ENCODE peak calls at places on chromosomes 2 and 18, in five cellular contexts. C is adrenal gland, G is H9, J is right atrium auricular region, E is body of pancreas. X is an unnamed sample.

GRCh38 chr2:173355866-173356508 is 1.3 kb downstream of the CDCA7 start:
- DNase-seq in C (no peak), G (no peak), J (no peak), E (no peak), X (no peak)

GRCh38 chr2:237345891-237346640 is 67.9 kb downstream of the COL6A3 start:
- DNase-seq in C (no peak), G (no peak), J (no peak), E (no peak), X (no peak)

GRCh38 chr2:58640042-58640441 is 398.9 kb upstream of the FANCL start:
- DNase-seq in C (no peak), G (peak; percentile 39), J (no peak), E (no peak), X (no peak)

GRCh38 chr2:73993376-73993775 is 8.7 kb downstream of the TET3 start:
- DNase-seq in C (no peak), G (no peak), J (no peak), E (no peak), X (no peak)

GRCh38 chr2:213764849-213765248 is 480.6 kb downstream of the SPAG16 start:
- DNase-seq in C (no peak), G (no peak), J (no peak), E (no peak), X (no peak)

GRCh38 chr18:32934201-32934600 is 161.4 kb upstream of the KLHL14 start:
- DNase-seq in C (no peak), G (no peak), J (no peak), E (no peak), X (no peak)

GRCh38 chr2:240310645-240311044 is 124.8 kb upstream of the GPC1 start:
- DNase-seq in C (no peak), G (peak; percentile 17), J (no peak), E (no peak), X (no peak)

GRCh38 chr2:211367711-211368110 is 811.3 kb downstream of the CPS1 start:
- DNase-seq in C (no peak), G (no peak), J (no peak), E (no peak), X (no peak)

GRCh38 chr18:8516391-8517250 is 92.6 kb upstream of the RAB12 start:
- DNase-seq in C (no peak), G (no peak), J (peak; percentile 43), E (no peak), X (no peak)

GRCh38 chr2:145158051-145158586 is 638.2 kb upstream of the ZEB2 start:
- DNase-seq in C (no peak), G (no peak), J (peak; percentile 84), E (peak; percentile 88), X (no peak)

GRCh38 chr2:240412211-240412830 is 23.1 kb upstream of the GPC1 start:
- DNase-seq in C (no peak), G (peak; percentile 32), J (no peak), E (no peak), X (no peak)

GRCh38 chr18:43484710-43485109 is 207.4 kb upstream of the SYT4 start:
- DNase-seq in C (no peak), G (no peak), J (no peak), E (peak; percentile 17), X (no peak)

GRCh38 chr2:50727940-50728339 is 304.0 kb downstream of the NRXN1 start:
- DNase-seq in C (no peak), G (no peak), J (no peak), E (no peak), X (no peak)

GRCh38 chr2:177817300-177817699 is 255.3 kb downstream of the PDE11A start:
- DNase-seq in C (no peak), G (no peak), J (no peak), E (no peak), X (no peak)

GRCh38 chr2:197538412-197538811 is 22.5 kb downstream of the MOB4 start:
- DNase-seq in C (no peak), G (no peak), J (no peak), E (no peak), X (no peak)

GRCh38 chr2:165281387-165281786 is 42.2 kb downstream of the SCN2A start:
- DNase-seq in C (no peak), G (no peak), J (no peak), E (no peak), X (no peak)

GRCh38 chr2:233329489-233330135 is 22.0 kb downstream of the SAG start:
- DNase-seq in C (no peak), G (peak; percentile 56), J (no peak), E (no peak), X (no peak)

GRCh38 chr2:183105402-183106134 is 18.7 kb upstream of the NUP35 start:
- DNase-seq in C (no peak), G (no peak), J (no peak), E (no peak), X (no peak)

GRCh38 chr2:200466703-200467418 is 43.0 kb downstream of the KCTD18 start:
- DNase-seq in C (peak; percentile 66), G (no peak), J (peak; percentile 77), E (peak; percentile 33), X (no peak)

GRCh38 chr2:167964650-167965404 is 282.6 kb downstream of the STK39 start:
- DNase-seq in C (no peak), G (no peak), J (no peak), E (no peak), X (no peak)

GRCh38 chr18:50133526-50133925 is 61.4 kb downstream of the MYO5B start:
- DNase-seq in C (no peak), G (no peak), J (no peak), E (no peak), X (no peak)

GRCh38 chr2:61822255-61822654 is 31.6 kb downstream of the FAM161A start:
- DNase-seq in C (no peak), G (no peak), J (no peak), E (no peak), X (no peak)

GRCh38 chr18:13496691-13497281 is 229.6 kb downstream of the FAM210A start:
- DNase-seq in C (no peak), G (no peak), J (no peak), E (no peak), X (no peak)

DNA sequence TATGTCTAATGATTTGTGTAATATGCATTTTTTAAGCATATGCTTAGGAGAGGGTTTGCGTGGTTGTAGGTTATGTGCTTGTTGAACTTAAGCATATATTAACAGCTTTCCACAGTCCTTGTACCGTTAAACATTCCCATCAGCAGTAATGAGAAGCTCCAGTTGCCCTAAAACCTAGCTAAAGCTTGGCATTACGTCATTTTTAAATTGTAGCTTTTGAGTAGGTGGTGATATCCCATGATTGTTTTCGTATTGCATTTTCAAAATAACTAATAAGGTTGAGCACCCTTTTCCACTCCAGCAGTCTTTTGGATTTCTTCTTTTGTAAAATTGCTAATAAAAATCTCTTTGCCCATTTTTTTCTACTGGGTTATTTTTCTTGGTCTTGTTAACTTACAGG is 453.1 kb upstream of the GCFC2 start:
- DNase-seq in C (no peak), G (no peak), J (no peak), E (no peak), X (no peak)
- H3K4me1 ChIP-seq in C (no peaks in the 10 kb centered on the region), G (no peaks in the 10 kb centered on the region), J (no peaks in the 10 kb centered on the region), E (no peaks in the 10 kb centered on the region), X (no peaks in the 10 kb centered on the region)

DNA sequence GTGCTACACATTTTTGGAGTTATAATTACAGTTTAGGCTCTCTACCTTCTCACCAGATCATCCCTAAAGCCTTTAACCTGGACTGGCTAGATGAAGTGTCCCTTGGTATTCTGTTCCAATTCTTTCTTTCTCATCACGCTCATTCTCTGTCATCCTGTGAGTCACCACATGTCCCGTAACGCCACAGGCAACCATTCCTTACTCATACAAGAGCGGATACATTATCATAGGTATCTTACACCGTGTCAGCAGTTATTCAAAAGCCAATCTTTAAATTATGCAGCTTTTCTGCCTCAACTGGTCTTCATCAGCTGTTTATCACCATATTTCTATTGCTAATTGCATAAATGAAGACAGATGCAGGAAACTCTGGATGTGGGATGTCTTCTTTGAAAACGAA is 47.7 kb downstream of the EML6 start:
- DNase-seq in C (no peak), G (no peak), J (no peak), E (no peak), X (no peak)
- H3K4me1 ChIP-seq in C (peaks cover 9% of the 10 kb centered on the region), G (no peaks in the 10 kb centered on the region), J (no peaks in the 10 kb centered on the region), E (no peaks in the 10 kb centered on the region), X (no peaks in the 10 kb centered on the region)

GRCh38 chr2:12045864-12046291 is 299.4 kb downstream of the LPIN1 start:
- DNase-seq in C (no peak), G (no peak), J (no peak), E (peak; percentile 12), X (no peak)
- H3K4me1 ChIP-seq in C (no peaks in the 10 kb centered on the region), G (no peaks in the 10 kb centered on the region), J (no peaks in the 10 kb centered on the region), E (no peaks in the 10 kb centered on the region), X (no peaks in the 10 kb centered on the region)

GRCh38 chr18:48805826-48806535 is 144.8 kb downstream of the SMAD7 start:
- DNase-seq in C (peak; percentile 16), G (peak; percentile 8), J (peak; percentile 58), E (no peak), X (no peak)
- H3K4me1 ChIP-seq in C (peaks cover 5% of the 10 kb centered on the region), G (no peaks in the 10 kb centered on the region), J (no peaks in the 10 kb centered on the region), E (peaks cover 20% of the 10 kb centered on the region), X (no peaks in the 10 kb centered on the region)

GRCh38 chr2:236281423-236281822 is 17.2 kb upstream of the ASB18 start:
- DNase-seq in C (no peak), G (no peak), J (no peak), E (no peak), X (no peak)

GRCh38 chr2:236286866-236287545 is 22.8 kb upstream of the ASB18 start:
- DNase-seq in C (no peak), G (no peak), J (peak; percentile 11), E (no peak), X (no peak)

GRCh38 chr2:236282406-236282805 is 18.2 kb upstream of the ASB18 start:
- DNase-seq in C (no peak), G (no peak), J (no peak), E (no peak), X (no peak)

GRCh38 chr2:236287656-236288055 is 23.4 kb upstream of the ASB18 start:
- DNase-seq in C (no peak), G (no peak), J (peak; percentile 23), E (no peak), X (no peak)

DNA sequence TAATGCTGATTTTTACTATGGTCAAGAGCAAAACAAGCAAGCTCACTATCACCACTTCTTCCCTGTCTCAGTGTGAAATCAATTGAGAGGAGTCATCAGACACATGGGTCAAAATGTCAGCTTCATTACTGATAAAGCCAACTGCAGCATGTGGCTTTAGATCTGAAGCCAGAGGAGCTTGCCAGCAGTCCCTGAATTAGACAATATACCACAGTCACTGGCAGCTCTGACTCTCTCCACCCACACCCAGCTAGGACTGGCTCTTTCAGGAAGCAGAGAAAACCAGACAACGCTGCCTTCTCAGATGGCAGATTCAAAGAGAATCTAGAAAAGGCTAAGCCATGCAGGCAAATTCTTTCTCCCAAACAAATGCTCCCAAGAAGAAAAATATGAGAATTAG is 20.0 kb upstream of the ASB18 start:
- DNase-seq in C (no peak), G (no peak), J (peak; percentile 7), E (no peak), X (no peak)
- H3K4me1 ChIP-seq in C (no peaks in the 10 kb centered on the region), G (no peaks in the 10 kb centered on the region), J (no peaks in the 10 kb centered on the region), E (no peaks in the 10 kb centered on the region), X (no peaks in the 10 kb centered on the region)

DNA sequence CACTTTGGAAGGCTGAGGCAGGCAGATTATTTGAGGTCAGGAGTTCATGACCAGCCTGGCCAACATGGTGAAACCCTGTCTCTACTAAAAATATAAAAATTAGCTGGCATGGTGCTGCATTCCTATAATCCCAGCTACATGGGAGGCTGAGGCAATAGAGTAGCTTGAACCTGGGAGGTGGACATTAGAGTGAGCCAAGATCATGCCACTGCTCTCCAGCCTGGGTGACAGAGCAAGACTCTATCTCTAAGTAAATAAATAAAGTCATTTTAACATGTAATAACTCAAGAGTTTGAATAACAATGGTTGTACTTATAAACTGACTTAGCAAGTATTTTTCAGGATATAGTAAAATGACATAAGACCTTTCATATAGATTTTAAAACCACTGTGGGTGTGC is 169.3 kb upstream of the FN1 start:
- DNase-seq in C (no peak), G (no peak), J (no peak), E (no peak), X (no peak)
- H3K4me1 ChIP-seq in C (no peaks in the 10 kb centered on the region), G (no peaks in the 10 kb centered on the region), J (no peaks in the 10 kb centered on the region), E (no peaks in the 10 kb centered on the region), X (no peaks in the 10 kb centered on the region)